ENCODE peak calls at places on chromosome 18, in eight cellular contexts. One of them, this sample, is unnamed.

GRCh38 chr18:60894254-60894945 is 438.8 kb upstream of the CDH20 start:
- DNase-seq in fibroblast of lung: no peak
- DNase-seq in Peyer's patch: no peak
- DNase-seq in fibroblast of villous mesenchyme: no peak
- DNase-seq in BJ: no peak
- DNase-seq in left lung: no peak
- DNase-seq in SK-N-SH: no peak
- DNase-seq in psoas muscle: no peak
- DNase-seq in this sample: peak

GRCh38 chr18:11871501-11871900 is 20.3 kb downstream of the CHMP1B start:
- DNase-seq in fibroblast of lung: no peak
- DNase-seq in Peyer's patch: no peak
- DNase-seq in fibroblast of villous mesenchyme: no peak
- DNase-seq in BJ: no peak
- DNase-seq in left lung: no peak
- DNase-seq in SK-N-SH: no peak
- DNase-seq in psoas muscle: no peak
- DNase-seq in this sample: no peak

GRCh38 chr18:49560277-49561126 is 1.4 kb upstream of the LIPG start:
- DNase-seq in fibroblast of lung: no peak
- DNase-seq in Peyer's patch: peak
- DNase-seq in fibroblast of villous mesenchyme: no peak
- DNase-seq in BJ: no peak
- DNase-seq in left lung: peak
- DNase-seq in SK-N-SH: peak
- DNase-seq in psoas muscle: peak
- DNase-seq in this sample: peak

GRCh38 chr18:40932862-40933261 is 1022.2 kb upstream of the PIK3C3 start:
- DNase-seq in fibroblast of lung: no peak
- DNase-seq in Peyer's patch: no peak
- DNase-seq in fibroblast of villous mesenchyme: no peak
- DNase-seq in BJ: no peak
- DNase-seq in left lung: no peak
- DNase-seq in SK-N-SH: no peak
- DNase-seq in psoas muscle: no peak
- DNase-seq in this sample: no peak

GRCh38 chr18:63446266-63446665 is 24.0 kb upstream of the VPS4B start:
- DNase-seq in fibroblast of lung: no peak
- DNase-seq in Peyer's patch: no peak
- DNase-seq in fibroblast of villous mesenchyme: no peak
- DNase-seq in BJ: no peak
- DNase-seq in left lung: no peak
- DNase-seq in SK-N-SH: no peak
- DNase-seq in psoas muscle: no peak
- DNase-seq in this sample: no peak

GRCh38 chr18:13530879-13531387 is 195.4 kb downstream of the FAM210A start:
- DNase-seq in fibroblast of lung: peak
- DNase-seq in Peyer's patch: no peak
- DNase-seq in fibroblast of villous mesenchyme: peak
- DNase-seq in BJ: peak
- DNase-seq in left lung: no peak
- DNase-seq in SK-N-SH: peak
- DNase-seq in psoas muscle: peak
- DNase-seq in this sample: peak

GRCh38 chr18:68714356-68714706 is 577 bp downstream of the TMX3 start:
- DNase-seq in fibroblast of lung: peak
- DNase-seq in Peyer's patch: no peak
- DNase-seq in fibroblast of villous mesenchyme: peak
- DNase-seq in BJ: no peak
- DNase-seq in left lung: no peak
- DNase-seq in SK-N-SH: peak
- DNase-seq in psoas muscle: no peak
- DNase-seq in this sample: peak

GRCh38 chr18:64806232-64806631 is 657.3 kb upstream of the LINC00305 start:
- DNase-seq in fibroblast of lung: no peak
- DNase-seq in Peyer's patch: no peak
- DNase-seq in fibroblast of villous mesenchyme: no peak
- DNase-seq in BJ: no peak
- DNase-seq in left lung: no peak
- DNase-seq in SK-N-SH: no peak
- DNase-seq in psoas muscle: no peak
- DNase-seq in this sample: no peak

GRCh38 chr18:56973487-56973886 is 173.4 kb upstream of the BOD1L2 start:
- DNase-seq in fibroblast of lung: peak
- DNase-seq in Peyer's patch: no peak
- DNase-seq in fibroblast of villous mesenchyme: no peak
- DNase-seq in BJ: no peak
- DNase-seq in left lung: no peak
- DNase-seq in SK-N-SH: no peak
- DNase-seq in psoas muscle: no peak
- DNase-seq in this sample: peak

GRCh38 chr18:32271649-32272324 is 81.9 kb downstream of the MEP1B start:
- DNase-seq in fibroblast of lung: peak
- DNase-seq in Peyer's patch: no peak
- DNase-seq in fibroblast of villous mesenchyme: peak
- DNase-seq in BJ: no peak
- DNase-seq in left lung: no peak
- DNase-seq in SK-N-SH: peak
- DNase-seq in psoas muscle: no peak
- DNase-seq in this sample: peak

GRCh38 chr18:8496186-8496585 is 113.1 kb upstream of the RAB12 start:
- DNase-seq in fibroblast of lung: no peak
- DNase-seq in Peyer's patch: no peak
- DNase-seq in fibroblast of villous mesenchyme: no peak
- DNase-seq in BJ: no peak
- DNase-seq in left lung: no peak
- DNase-seq in SK-N-SH: no peak
- DNase-seq in psoas muscle: no peak
- DNase-seq in this sample: no peak

GRCh38 chr18:12441475-12442035 is 33.8 kb downstream of the PRELID3A start:
- DNase-seq in fibroblast of lung: no peak
- DNase-seq in Peyer's patch: no peak
- DNase-seq in fibroblast of villous mesenchyme: no peak
- DNase-seq in BJ: no peak
- DNase-seq in left lung: no peak
- DNase-seq in SK-N-SH: peak
- DNase-seq in psoas muscle: no peak
- DNase-seq in this sample: no peak

GRCh38 chr18:52200406-52200805 is 139.6 kb upstream of the DCC start:
- DNase-seq in fibroblast of lung: no peak
- DNase-seq in Peyer's patch: no peak
- DNase-seq in fibroblast of villous mesenchyme: no peak
- DNase-seq in BJ: no peak
- DNase-seq in left lung: no peak
- DNase-seq in SK-N-SH: no peak
- DNase-seq in psoas muscle: no peak
- DNase-seq in this sample: no peak

GRCh38 chr18:79248495-79249078 is 147.1 kb upstream of the NFATC1 start:
- DNase-seq in fibroblast of lung: peak
- DNase-seq in Peyer's patch: no peak
- DNase-seq in fibroblast of villous mesenchyme: peak
- DNase-seq in BJ: no peak
- DNase-seq in left lung: no peak
- DNase-seq in SK-N-SH: no peak
- DNase-seq in psoas muscle: no peak
- DNase-seq in this sample: peak

GRCh38 chr18:25234363-25234639 is 117.7 kb downstream of the ZNF521 start:
- DNase-seq in fibroblast of lung: no peak
- DNase-seq in Peyer's patch: no peak
- DNase-seq in fibroblast of villous mesenchyme: no peak
- DNase-seq in BJ: no peak
- DNase-seq in left lung: no peak
- DNase-seq in SK-N-SH: no peak
- DNase-seq in psoas muscle: no peak
- DNase-seq in this sample: no peak

GRCh38 chr18:62131305-62131909 is 55.4 kb downstream of the PIGN start:
- DNase-seq in fibroblast of lung: peak
- DNase-seq in Peyer's patch: no peak
- DNase-seq in fibroblast of villous mesenchyme: peak
- DNase-seq in BJ: peak
- DNase-seq in left lung: no peak
- DNase-seq in SK-N-SH: peak
- DNase-seq in psoas muscle: no peak
- DNase-seq in this sample: peak

GRCh38 chr18:7566587-7567486 is at the start of gene PTPRM:
- DNase-seq in fibroblast of lung: peak
- DNase-seq in Peyer's patch: peak
- DNase-seq in fibroblast of villous mesenchyme: peak
- DNase-seq in BJ: no peak
- DNase-seq in left lung: peak
- DNase-seq in SK-N-SH: peak
- DNase-seq in psoas muscle: peak
- DNase-seq in this sample: peak

DNA sequence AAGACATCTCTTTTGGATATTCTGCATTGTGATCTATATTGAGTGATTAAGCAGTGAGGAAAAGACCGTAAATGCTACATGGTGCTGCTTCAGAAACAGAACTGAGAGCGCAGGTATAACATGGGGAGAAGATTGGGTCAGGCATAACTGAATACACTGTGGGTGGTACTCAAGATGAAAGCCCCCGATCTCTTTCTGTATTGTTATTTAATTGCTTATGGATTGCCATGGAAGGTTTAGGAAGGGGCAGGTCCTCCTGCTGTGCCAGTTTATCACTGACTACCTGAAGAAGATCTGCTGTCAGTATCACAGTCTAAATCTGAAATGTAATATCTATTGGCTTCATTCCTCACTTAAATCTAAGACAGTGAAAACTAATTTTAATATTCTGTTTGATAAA is 1568.7 kb upstream of the CELF4 start:
- DNase-seq in fibroblast of lung: no peak
- DNase-seq in Peyer's patch: no peak
- DNase-seq in fibroblast of villous mesenchyme: no peak
- DNase-seq in BJ: no peak
- DNase-seq in left lung: no peak
- DNase-seq in SK-N-SH: no peak
- DNase-seq in psoas muscle: no peak
- DNase-seq in this sample: no peak
- H3K4me3 ChIP-seq in fibroblast of lung: no peak
- H3K4me3 ChIP-seq in Peyer's patch: no peak
- H3K4me3 ChIP-seq in fibroblast of villous mesenchyme: no peak
- H3K4me3 ChIP-seq in BJ: no peak
- H3K4me3 ChIP-seq in left lung: no peak
- H3K4me3 ChIP-seq in SK-N-SH: no peak
- H3K4me3 ChIP-seq in psoas muscle: no peak
- H3K4me3 ChIP-seq in this sample: no peak

GRCh38 chr18:2709316-2709715 is 53.8 kb downstream of the SMCHD1 start:
- DNase-seq in fibroblast of lung: no peak
- DNase-seq in Peyer's patch: no peak
- DNase-seq in fibroblast of villous mesenchyme: peak
- DNase-seq in BJ: no peak
- DNase-seq in left lung: no peak
- DNase-seq in SK-N-SH: no peak
- DNase-seq in psoas muscle: no peak
- DNase-seq in this sample: peak

GRCh38 chr18:2717407-2717806 is 61.9 kb downstream of the SMCHD1 start:
- DNase-seq in fibroblast of lung: no peak
- DNase-seq in Peyer's patch: no peak
- DNase-seq in fibroblast of villous mesenchyme: no peak
- DNase-seq in BJ: no peak
- DNase-seq in left lung: no peak
- DNase-seq in SK-N-SH: no peak
- DNase-seq in psoas muscle: no peak
- DNase-seq in this sample: no peak

GRCh38 chr18:2716394-2717326 is 61.1 kb downstream of the SMCHD1 start:
- DNase-seq in fibroblast of lung: no peak
- DNase-seq in Peyer's patch: no peak
- DNase-seq in fibroblast of villous mesenchyme: no peak
- DNase-seq in BJ: no peak
- DNase-seq in left lung: no peak
- DNase-seq in SK-N-SH: no peak
- DNase-seq in psoas muscle: peak
- DNase-seq in this sample: no peak

GRCh38 chr18:2715990-2716389 is 60.5 kb downstream of the SMCHD1 start:
- DNase-seq in fibroblast of lung: peak
- DNase-seq in Peyer's patch: no peak
- DNase-seq in fibroblast of villous mesenchyme: peak
- DNase-seq in BJ: no peak
- DNase-seq in left lung: no peak
- DNase-seq in SK-N-SH: no peak
- DNase-seq in psoas muscle: no peak
- DNase-seq in this sample: no peak

GRCh38 chr18:2714140-2714539 is 58.6 kb downstream of the SMCHD1 start:
- DNase-seq in fibroblast of lung: no peak
- DNase-seq in Peyer's patch: no peak
- DNase-seq in fibroblast of villous mesenchyme: no peak
- DNase-seq in BJ: no peak
- DNase-seq in left lung: no peak
- DNase-seq in SK-N-SH: no peak
- DNase-seq in psoas muscle: no peak
- DNase-seq in this sample: no peak
- TF ChIP-seq CTCF in fibroblast of lung: no peak
- TF ChIP-seq CTCF in Peyer's patch: no peak
- TF ChIP-seq CTCF in fibroblast of villous mesenchyme: no peak
- TF ChIP-seq CTCF in BJ: no peak
- TF ChIP-seq CTCF in left lung: no peak
- TF ChIP-seq CTCF in SK-N-SH: no peak
- TF ChIP-seq CTCF in psoas muscle: no peak
- TF ChIP-seq CTCF in this sample: no peak

DNA sequence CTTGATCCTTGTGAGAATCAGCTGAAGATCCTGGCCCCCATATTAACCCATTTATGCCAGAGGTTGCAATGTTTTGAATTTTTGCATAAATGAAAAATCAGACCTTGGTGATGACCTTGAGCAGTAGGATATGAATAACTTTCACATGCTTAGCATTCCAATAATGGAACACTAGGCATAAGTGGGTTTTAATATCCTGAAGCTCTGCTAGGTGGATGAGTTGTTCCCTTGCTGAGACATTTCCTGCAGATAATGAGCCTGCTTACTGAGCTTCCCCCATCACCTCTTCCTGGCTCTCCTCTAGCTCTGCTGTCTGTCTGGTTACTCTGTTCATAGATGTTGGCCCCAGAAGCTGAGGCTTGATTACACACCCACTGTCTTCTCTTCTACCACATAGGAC is 25.5 kb upstream of the SEC11C start:
- DNase-seq in fibroblast of lung: no peak
- DNase-seq in Peyer's patch: no peak
- DNase-seq in fibroblast of villous mesenchyme: no peak
- DNase-seq in BJ: no peak
- DNase-seq in left lung: no peak
- DNase-seq in SK-N-SH: no peak
- DNase-seq in psoas muscle: no peak
- DNase-seq in this sample: no peak
- H3K4me3 ChIP-seq in fibroblast of lung: no peak
- H3K4me3 ChIP-seq in Peyer's patch: no peak
- H3K4me3 ChIP-seq in fibroblast of villous mesenchyme: no peak
- H3K4me3 ChIP-seq in BJ: no peak
- H3K4me3 ChIP-seq in left lung: no peak
- H3K4me3 ChIP-seq in SK-N-SH: no peak
- H3K4me3 ChIP-seq in psoas muscle: no peak
- H3K4me3 ChIP-seq in this sample: no peak

DNA sequence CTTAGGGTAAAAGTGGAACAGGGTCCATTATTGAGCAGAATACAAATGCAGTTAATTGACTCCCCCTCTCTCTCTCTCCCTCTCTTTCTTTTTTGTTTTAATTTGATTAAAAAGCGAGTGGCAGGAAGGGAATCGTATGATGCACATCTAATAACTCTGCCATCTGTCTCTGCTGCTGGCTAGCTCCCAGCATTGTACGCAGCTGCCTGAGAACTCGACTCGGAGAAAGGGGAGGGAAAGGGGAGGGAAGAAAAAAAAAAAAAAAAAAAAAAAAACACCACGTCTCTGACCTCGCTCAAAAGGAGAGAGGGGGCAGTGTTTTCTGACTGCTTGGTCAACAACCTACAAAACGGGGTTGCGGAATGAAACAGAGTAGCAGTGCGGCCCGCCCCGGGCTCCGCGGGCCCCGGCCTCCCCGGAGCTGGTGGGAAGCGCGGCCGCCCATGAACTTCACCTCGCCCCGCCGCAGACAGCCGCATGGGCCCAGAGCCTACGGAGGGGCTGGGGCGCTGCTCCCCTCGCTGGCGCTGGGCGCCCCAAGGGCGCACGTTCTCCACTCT is 265.7 kb downstream of the TCF4 start:
- DNase-seq in fibroblast of lung: peak
- DNase-seq in Peyer's patch: peak
- DNase-seq in fibroblast of villous mesenchyme: peak
- DNase-seq in BJ: peak
- DNase-seq in left lung: peak
- DNase-seq in SK-N-SH: peak
- DNase-seq in psoas muscle: peak
- DNase-seq in this sample: peak
- TF ChIP-seq CTCF in fibroblast of lung: no peak
- TF ChIP-seq CTCF in Peyer's patch: no peak
- TF ChIP-seq CTCF in fibroblast of villous mesenchyme: peak
- TF ChIP-seq CTCF in BJ: peak
- TF ChIP-seq CTCF in left lung: no peak
- TF ChIP-seq CTCF in SK-N-SH: peak
- TF ChIP-seq CTCF in psoas muscle: peak
- TF ChIP-seq CTCF in this sample: peak

This sample was measured in cardiac fibroblast.